ENCODE peak calls at places on chromosomes 3 and 15, in four cellular contexts. X is HT-29, Q is HEK293T, R is AG09309. C is an unnamed sample.

GRCh38 chr3:186239321-186239720 is 122.7 kb downstream of the DGKG start:
- DNase-seq in X (peak; percentile 8), Q (no peak), R (no peak), C (no peak)

GRCh38 chr3:42961633-42962032 is 17.5 kb upstream of the GASK1A start:
- DNase-seq in X (peak; percentile 70), Q (peak; percentile 60), R (peak; percentile 14), C (peak; percentile 49)

GRCh38 chr3:68740087-68740486 is 192.3 kb downstream of the TAFA4 start:
- DNase-seq in X (no peak), Q (no peak), R (no peak), C (no peak)

GRCh38 chr3:137764001-137764433 is at the start of gene SOX14:
- DNase-seq in X (peak; percentile 29), Q (peak; percentile 22), R (no peak), C (no peak)

GRCh38 chr3:123809597-123809996 is 74.5 kb downstream of the MYLK start:
- DNase-seq in X (no peak), Q (no peak), R (peak; percentile 52), C (no peak)

GRCh38 chr3:162150790-162151189 is 654.2 kb downstream of the OTOL1 start:
- DNase-seq in X (no peak), Q (no peak), R (no peak), C (no peak)

GRCh38 chr3:22981861-22982260 is 221.3 kb upstream of the UBE2E2 start:
- DNase-seq in X (no peak), Q (no peak), R (no peak), C (no peak)

GRCh38 chr3:50089603-50089945 is 855 bp downstream of the RBM5 start:
- DNase-seq in X (peak; percentile 18), Q (no peak), R (no peak), C (no peak)

GRCh38 chr3:89113344-89113743 is 5.9 kb downstream of the EPHA3 start:
- DNase-seq in X (no peak), Q (no peak), R (no peak), C (no peak)

GRCh38 chr3:46490338-46491084 is 7.3 kb upstream of the RTP3 start:
- DNase-seq in X (no peak), Q (no peak), R (no peak), C (no peak)

GRCh38 chr3:25573386-25574171 is 91.1 kb downstream of the TOP2B start:
- DNase-seq in X (no peak), Q (no peak), R (no peak), C (no peak)

GRCh38 chr3:112623717-112624116 is 17.2 kb downstream of the CCDC80 start:
- DNase-seq in X (no peak), Q (no peak), R (no peak), C (no peak)

GRCh38 chr3:30289324-30289723 is 317.1 kb upstream of the TGFBR2 start:
- DNase-seq in X (peak; percentile 22), Q (no peak), R (no peak), C (no peak)

GRCh38 chr3:71241981-71242552 is 341.5 kb downstream of the FOXP1 start:
- DNase-seq in X (no peak), Q (no peak), R (no peak), C (no peak)

GRCh38 chr15:40762919-40763800 is 708 bp upstream of the GCHFR start:
- DNase-seq in X (peak; percentile 96), Q (peak; percentile 57), R (no peak), C (peak; percentile 73)

GRCh38 chr3:41234823-41235722 is 35.8 kb downstream of the CTNNB1 start:
- DNase-seq in X (no peak), Q (no peak), R (no peak), C (no peak)

GRCh38 chr3:16587047-16587702 is 18.0 kb downstream of the DAZL start:
- DNase-seq in X (no peak), Q (no peak), R (no peak), C (no peak)

GRCh38 chr3:20240154-20240883 is 54.3 kb upstream of the SGO1 start:
- DNase-seq in X (no peak), Q (no peak), R (no peak), C (no peak)

GRCh38 chr15:40873625-40874561 is at the start of gene RHOV:
- DNase-seq in X (peak; percentile 86), Q (peak; percentile 67), R (no peak), C (peak; percentile 47)

GRCh38 chr15:98164986-98165385 is 204.5 kb downstream of the ARRDC4 start:
- DNase-seq in X (no peak), Q (no peak), R (no peak), C (no peak)

GRCh38 chr15:69090197-69090948 is 70.1 kb upstream of the GLCE start:
- DNase-seq in X (no peak), Q (no peak), R (no peak), C (no peak)

GRCh38 chr3:15253023-15253697 is 47.1 kb downstream of the CAPN7 start:
- DNase-seq in X (no peak), Q (no peak), R (no peak), C (no peak)

GRCh38 chr15:57677206-57677605 is 29.3 kb upstream of the POLR2M start:
- DNase-seq in X (no peak), Q (no peak), R (no peak), C (no peak)

C was measured in mucosa of gallbladder.